ENCODE peak calls at places on chromosome 4, in seven cellular contexts. P is pons, N is AG10803, I is epithelial cell of prostate, R is T-helper 9 cell, U is KBM-7, Y is Right ventricle myocardium superior. K is an unnamed sample.

GRCh38 chr4:143025111-143025704 is 159.5 kb upstream of the USP38 start:
- DNase-seq in I (no peak), R (no peak), P (peak; percentile 57), U (peak; percentile 46), N (peak; percentile 58), Y (no peak), K (no peak)

GRCh38 chr4:151990201-151990600 is 229.4 kb upstream of the GATB start:
- DNase-seq in I (peak; percentile 77), Y (no peak), U (no peak), R (no peak), P (no peak), N (peak; percentile 68), K (no peak)

GRCh38 chr4:6989331-6989923 is 53.7 kb upstream of the TADA2B start:
- DNase-seq in R (no peak), P (no peak), N (no peak), Y (no peak), U (peak; percentile 70), I (no peak), K (no peak)

GRCh38 chr4:8537041-8537461 is 43.1 kb upstream of the GPR78 start:
- DNase-seq in U (no peak), P (peak; percentile 28), N (peak; percentile 92), R (no peak), I (peak; percentile 74), Y (no peak), K (no peak)

GRCh38 chr4:88746186-88746585 is 48.6 kb upstream of the NAP1L5 start:
- DNase-seq in P (no peak), Y (no peak), I (no peak), U (no peak), N (peak; percentile 56), R (no peak), K (no peak)

GRCh38 chr4:153409412-153409811 is 56.7 kb upstream of the TMEM131L start:
- DNase-seq in U (no peak), I (no peak), P (no peak), R (no peak), Y (no peak), N (peak; percentile 65), K (no peak)

GRCh38 chr4:16199132-16199531 is 27.1 kb downstream of the TAPT1 start:
- DNase-seq in R (no peak), N (peak; percentile 39), U (no peak), P (peak; percentile 49), Y (no peak), I (no peak), K (no peak)

GRCh38 chr4:7893539-7893938 is 46.1 kb downstream of the AFAP1 start:
- DNase-seq in P (no peak), N (no peak), U (no peak), R (no peak), Y (no peak), I (no peak), K (no peak)

GRCh38 chr4:119337010-119337409 is 15.1 kb upstream of the FABP2 start:
- DNase-seq in U (peak; percentile 58), N (peak; percentile 18), R (no peak), Y (no peak), P (peak; percentile 30), I (no peak), K (no peak)

GRCh38 chr4:1240721-1241465 is 8.0 kb downstream of the CTBP1 start:
- DNase-seq in Y (peak; percentile 34), U (no peak), N (no peak), R (no peak), I (no peak), P (no peak), K (no peak)

GRCh38 chr4:154119317-154119716 is 330.4 kb upstream of the SFRP2 start:
- DNase-seq in P (no peak), I (no peak), N (peak; percentile 30), U (no peak), R (no peak), Y (no peak), K (no peak)